ENCODE peak calls at places on chromosomes 11 and 22, in six cellular contexts. X, R, F, V, M and H are unnamed samples.

GRCh38 chr11:121105851-121106250 is 4.8 kb downstream of the TECTA start:
- DNase-seq in R (no peak), M (no peak), F (no peak), V (no peak), X (no peak), H (no peak)

GRCh38 chr11:132718711-132719641 is 813.3 kb downstream of the OPCML start:
- DNase-seq in X (no peak), F (no peak), M (peak), V (peak), R (no peak), H (no peak)

GRCh38 chr22:44181912-44182590 is 1.3 kb downstream of the PARVG start:
- DNase-seq in R (no peak), M (peak), F (peak), V (no peak), X (no peak), H (no peak)

GRCh38 chr11:35511666-35512065 is 13.8 kb downstream of the PAMR1 start:
- DNase-seq in F (no peak), M (no peak), R (no peak), V (no peak), X (no peak), H (no peak)

GRCh38 chr22:24093855-24094254 is 82.8 kb downstream of the CABIN1 start:
- DNase-seq in X (no peak), M (no peak), V (no peak), F (no peak), R (no peak), H (no peak)

GRCh38 chr11:36431429-36432092 is 78.5 kb downstream of the TRAF6 start:
- DNase-seq in V (peak), R (no peak), X (no peak), F (no peak), M (peak), H (no peak)

GRCh38 chr22:40797427-40797826 is 21.7 kb downstream of the SLC25A17 start:
- DNase-seq in M (no peak), X (no peak), R (no peak), F (no peak), V (no peak), H (no peak)

GRCh38 chr11:28259177-28259843 is 151.1 kb downstream of the METTL15 start:
- DNase-seq in F (no peak), R (no peak), V (no peak), X (no peak), M (peak), H (no peak)

GRCh38 chr11:73429121-73429740 is 53.0 kb downstream of the RELT start:
- DNase-seq in V (no peak), M (no peak), X (no peak), R (no peak), F (no peak), H (no peak)

GRCh38 chr11:38672445-38672844 is 2074.4 kb upstream of the RAG2 start:
- DNase-seq in X (no peak), R (no peak), F (no peak), V (no peak), M (no peak), H (no peak)

GRCh38 chr11:22809893-22810292 is 19.7 kb downstream of the SVIP start:
- DNase-seq in X (no peak), R (no peak), V (no peak), M (no peak), F (no peak), H (no peak)

GRCh38 chr11:73288873-73289707 is 17.0 kb downstream of the P2RY6 start:
- DNase-seq in F (no peak), M (peak), X (peak), R (no peak), V (peak), H (peak)

GRCh38 chr22:45896153-45896951 is 80.6 kb downstream of the WNT7B start:
- DNase-seq in R (no peak), V (no peak), F (no peak), M (no peak), X (no peak), H (no peak)

GRCh38 chr11:46315033-46315738 is 32.1 kb upstream of the DGKZ start:
- DNase-seq in F (peak), R (peak), M (peak), V (peak), X (peak), H (peak)

GRCh38 chr22:46050916-46051614 is 74.1 kb upstream of the WNT7B start:
- DNase-seq in X (no peak), R (no peak), M (no peak), F (no peak), V (peak), H (no peak)

GRCh38 chr11:17771415-17771814 is 36.8 kb downstream of the KCNC1 start:
- DNase-seq in R (no peak), M (no peak), F (no peak), X (no peak), V (no peak), H (no peak)

GRCh38 chr11:3207530-3208189 is 11.0 kb downstream of the MRGPRG start:
- DNase-seq in R (no peak), X (no peak), M (no peak), V (no peak), F (no peak), H (no peak)

GRCh38 chr11:43135966-43136534 is 175.7 kb upstream of the API5 start:
- DNase-seq in M (peak), X (no peak), V (no peak), F (no peak), R (no peak), H (no peak)

GRCh38 chr11:697028-697491 is 1.4 kb downstream of the TMEM80 start:
- DNase-seq in F (no peak), M (peak), X (no peak), V (no peak), R (no peak), H (peak)

GRCh38 chr11:42544726-42545125 is 767.1 kb upstream of the API5 start:
- DNase-seq in M (no peak), R (no peak), V (no peak), X (no peak), F (no peak), H (no peak)

GRCh38 chr11:46254135-46254491 is 23.3 kb upstream of the CREB3L1 start:
- DNase-seq in M (no peak), R (no peak), X (no peak), V (peak), F (no peak), H (no peak)

GRCh38 chr11:10323793-10324170 is 18.9 kb downstream of the ADM start:
- DNase-seq in X (no peak), R (no peak), V (no peak), M (no peak), F (no peak), H (no peak)

GRCh38 chr11:15716550-15716949 is 601.8 kb downstream of the INSC start:
- DNase-seq in X (no peak), R (no peak), F (no peak), M (no peak), V (no peak), H (no peak)

GRCh38 chr11:125373426-125374391 is 122.4 kb downstream of the FEZ1 start:
- DNase-seq in R (no peak), X (no peak), M (peak), F (no peak), V (no peak), H (no peak)

GRCh38 chr11:84300112-84300511 is 1013.9 kb upstream of the CCDC90B start:
- DNase-seq in V (no peak), R (no peak), F (no peak), M (no peak), X (no peak), H (no peak)

GRCh38 chr11:3808846-3809623 is 675 bp downstream of the PGAP2 start:
- DNase-seq in V (peak), X (peak), R (no peak), F (peak), M (peak), H (peak)

GRCh38 chr11:19345519-19345847 is 104.7 kb upstream of the E2F8 start:
- DNase-seq in V (no peak), X (no peak), M (no peak), F (no peak), R (no peak), H (no peak)

GRCh38 chr22:27372364-27372763 is 429.2 kb downstream of the MN1 start:
- DNase-seq in X (no peak), R (no peak), F (no peak), V (no peak), M (no peak), H (no peak)

GRCh38 chr11:113103932-113104331 is 142.7 kb downstream of the NCAM1 start:
- DNase-seq in V (no peak), M (no peak), R (no peak), X (no peak), F (no peak), H (no peak)

GRCh38 chr22:20945578-20945934 is 21.5 kb upstream of the AIFM3 start:
- DNase-seq in V (no peak), R (no peak), F (no peak), M (no peak), X (no peak), H (no peak)

GRCh38 chr11:86952933-86953637 is 2.1 kb downstream of the FZD4 start:
- DNase-seq in F (no peak), V (no peak), R (no peak), M (no peak), X (no peak), H (no peak)